ENCODE peak calls at places on chromosomes 16 and 17, in four cellular contexts. Z is GM12878, E is H1, Q is HepG2. B is an unnamed sample.
A peak's percentile ranks its signal among the peaks of the same experiment; 100 is the strongest.

GRCh38 chr17:63399856-63400255 is 46.2 kb downstream of the CYB561 start:
- DNase-seq in Z (no peak), E (no peak), Q (no peak), B (no peak)

GRCh38 chr16:71961066-71962039 is 38.8 kb downstream of the PKD1L3 start:
- DNase-seq in Z (peak; percentile 52), E (peak; percentile 69), Q (peak; percentile 91), B (peak; percentile 67)

GRCh38 chr16:3642397-3643094 is 11.9 kb upstream of the DNASE1 start:
- DNase-seq in Z (no peak), E (no peak), Q (no peak), B (peak; percentile 86)

GRCh38 chr17:30302241-30302640 is 10.5 kb upstream of the BLMH start:
- DNase-seq in Z (no peak), E (no peak), Q (no peak), B (no peak)

GRCh38 chr17:68197091-68197996 is 50.5 kb upstream of the AMZ2 start:
- DNase-seq in Z (no peak), E (no peak), Q (no peak), B (peak; percentile 17)

GRCh38 chr16:50928065-50928464 is 186.2 kb downstream of the CYLD start:
- DNase-seq in Z (no peak), E (no peak), Q (peak; percentile 14), B (no peak)

GRCh38 chr16:86044241-86044671 is 145.3 kb downstream of the IRF8 start:
- DNase-seq in Z (no peak), E (peak; percentile 46), Q (peak; percentile 23), B (peak; percentile 78)

GRCh38 chr17:37045271-37045946 is 96.7 kb downstream of the AATF start:
- DNase-seq in Z (no peak), E (no peak), Q (no peak), B (no peak)

GRCh38 chr16:87064731-87065720 is 252.2 kb downstream of the C16orf95 start:
- DNase-seq in Z (no peak), E (no peak), Q (no peak), B (no peak)

GRCh38 chr16:69745959-69746358 is 8.8 kb downstream of the NOB1 start:
- DNase-seq in Z (no peak), E (no peak), Q (no peak), B (no peak)

GRCh38 chr17:59331129-59331928 is at the start of gene YPEL2:
- DNase-seq in Z (peak; percentile 41), E (peak; percentile 84), Q (peak; percentile 92), B (peak; percentile 99)

GRCh38 chr16:3610698-3611144 is 685 bp downstream of the SLX4 start:
- DNase-seq in Z (no peak), E (no peak), Q (no peak), B (no peak)

DNA sequence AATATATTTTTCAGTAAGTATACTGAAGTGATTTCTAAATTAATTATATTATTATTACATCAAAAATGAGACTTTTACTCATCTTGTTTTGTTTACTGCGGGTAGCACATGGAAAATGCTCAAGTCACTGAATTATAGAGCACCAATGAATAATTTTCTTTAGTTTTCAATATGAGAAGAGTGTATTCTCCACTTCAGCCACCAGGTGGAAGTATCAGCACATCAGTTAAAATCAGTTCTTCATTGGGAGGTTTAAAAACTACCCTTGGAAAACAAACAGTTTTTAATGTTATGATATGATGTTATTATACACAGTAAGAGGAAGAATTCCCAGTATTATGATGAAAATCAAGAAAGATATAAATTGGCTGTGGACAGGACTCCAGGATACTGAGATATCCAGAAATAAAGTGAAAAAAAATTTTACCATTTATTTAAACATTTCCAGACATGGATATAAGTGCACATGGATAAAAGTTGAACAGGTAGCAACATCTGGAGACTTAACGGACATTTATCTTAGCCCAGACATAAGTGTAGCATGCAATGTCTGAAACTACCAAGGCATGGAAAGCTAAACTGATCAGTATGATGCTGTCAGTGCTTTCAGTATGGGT is 467.3 kb downstream of the KCNJ2 start:
- DNase-seq in Z (no peak), E (no peak), Q (peak; percentile 29), B (peak; percentile 23)
- TF ChIP-seq BRCA1 in Z (no peak), E (no peak), Q (no peak), B (no peak)

GRCh38 chr16:90077757-90078593 is 844 bp upstream of the PRDM7 start:
- DNase-seq in Z (no peak), E (no peak), Q (no peak), B (peak; percentile 16)
- TF ChIP-seq BRCA1 in Z (no peak), E (no peak), Q (no peak), B (no peak)

GRCh38 chr17:20930065-20930760 is 112.6 kb downstream of the USP22 start:
- DNase-seq in Z (no peak), E (no peak), Q (no peak), B (no peak)
- TF ChIP-seq BRCA1 in Z (no peak), E (no peak), Q (no peak), B (no peak)

GRCh38 chr17:11996722-11997146 is 541 bp downstream of the ZNF18 start:
- DNase-seq in Z (peak; percentile 24), E (peak; percentile 19), Q (peak; percentile 39), B (peak; percentile 11)
- TF ChIP-seq BRCA1 in Z (no peak), E (no peak), Q (no peak), B (no peak)

GRCh38 chr16:84598391-84598750 is 19.5 kb downstream of the COTL1 start:
- DNase-seq in Z (no peak), E (no peak), Q (no peak), B (no peak)

GRCh38 chr16:84596161-84596560 is 21.7 kb downstream of the COTL1 start:
- DNase-seq in Z (no peak), E (no peak), Q (no peak), B (no peak)

GRCh38 chr16:84599528-84600202 is 18.2 kb downstream of the COTL1 start:
- DNase-seq in Z (no peak), E (peak; percentile 50), Q (peak; percentile 95), B (no peak)

GRCh38 chr16:84596801-84597517 is 20.9 kb downstream of the COTL1 start:
- DNase-seq in Z (no peak), E (no peak), Q (no peak), B (no peak)

DNA sequence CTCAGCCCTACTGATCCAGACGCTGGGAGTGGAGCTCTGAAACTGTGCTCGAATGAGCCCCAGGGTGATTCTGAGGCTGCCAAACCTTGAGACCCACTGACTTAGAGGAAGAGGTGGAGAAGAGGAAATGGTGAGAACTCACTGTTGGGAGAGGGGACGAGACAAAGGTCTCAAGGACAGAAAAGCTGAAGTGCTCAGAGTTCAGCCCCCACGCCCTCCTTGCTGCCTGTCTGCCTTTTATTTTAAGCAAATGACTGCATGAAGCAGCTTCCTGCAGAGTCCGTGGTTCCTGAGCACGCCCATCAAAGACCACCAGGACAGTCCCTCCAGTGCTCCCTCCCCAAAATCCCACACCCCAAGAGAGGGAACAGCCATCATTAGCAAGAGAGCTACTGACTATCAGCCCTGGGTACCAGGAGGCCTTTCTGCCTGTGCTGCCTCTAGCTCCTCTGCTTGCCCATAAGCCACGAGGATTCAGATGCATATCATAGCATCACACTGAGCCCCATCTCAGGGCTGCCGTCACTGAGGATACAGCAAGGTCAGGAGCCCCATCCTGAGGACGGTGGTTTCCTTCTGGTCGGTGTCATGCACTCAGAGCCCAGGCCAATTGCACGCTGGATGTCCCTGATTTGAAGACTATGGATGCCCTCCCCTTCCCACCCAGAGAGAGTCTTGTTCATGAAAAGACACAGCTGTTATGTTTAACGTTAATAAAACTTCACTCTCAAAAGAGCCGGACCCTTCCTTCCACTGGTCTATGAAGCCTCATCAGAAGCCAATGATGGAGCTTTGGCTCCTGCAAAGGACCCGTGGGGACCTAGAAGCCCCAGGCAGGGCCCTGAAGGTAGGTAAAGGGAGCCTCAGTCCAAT is 20.1 kb downstream of the COTL1 start:
- DNase-seq in Z (no peak), E (no peak), Q (no peak), B (no peak)
- TF ChIP-seq BRCA1 in Z (no peak), E (no peak), Q (no peak), B (no peak)

DNA sequence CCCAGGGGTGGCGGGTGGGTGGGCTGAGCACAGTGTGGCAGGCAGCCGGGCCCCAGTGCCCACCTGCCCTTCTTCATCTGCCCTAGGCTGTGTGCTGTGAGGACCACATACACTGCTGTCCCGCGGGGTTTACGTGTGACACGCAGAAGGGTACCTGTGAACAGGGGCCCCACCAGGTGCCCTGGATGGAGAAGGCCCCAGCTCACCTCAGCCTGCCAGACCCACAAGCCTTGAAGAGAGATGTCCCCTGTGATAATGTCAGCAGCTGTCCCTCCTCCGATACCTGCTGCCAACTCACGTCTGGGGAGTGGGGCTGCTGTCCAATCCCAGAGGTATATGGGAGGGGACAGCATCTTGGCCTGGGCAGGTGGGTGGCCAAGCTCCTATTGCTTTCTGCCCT is 6.4 kb downstream of the GRN start:
- DNase-seq in Z (no peak), E (no peak), Q (no peak), B (peak; percentile 9)
- TF ChIP-seq BRCA1 in Z (no peak), E (no peak), Q (no peak), B (no peak)

B was measured in K562.